ENCODE peak calls at places on chromosomes 16 and 17, in eight cellular contexts. H is chondrocyte; C is NCI-H774; U is stimulated activated CD8-positive, alpha-beta memory T cell treated with anti-CD3 and anti-CD28 coated beads, Interleukin-15, amount 100 ng/mL, for 24 hours; T is T-cell; W is head of caudate nucleus; L is AG04449; Q is activated T-cell treated with anti-CD3 and anti-CD28 coated beads, Interleukin-2, amount 50 U/mL, for 4 hours. A is an unnamed sample.

GRCh38 chr16:78504391-78504945 is 405.0 kb downstream of the WWOX start:
- DNase-seq in L (no peak), T (no peak), C (no peak), H (no peak), W (no peak), Q (no peak), U (no peak), A (no peak)

GRCh38 chr16:83952587-83952939 is 477 bp upstream of the OSGIN1 start:
- DNase-seq in U (no peak), T (no peak), Q (no peak), L (no peak), W (no peak), H (no peak), C (no peak), A (peak)

GRCh38 chr16:31421587-31421986 is 6.6 kb downstream of the COX6A2 start:
- DNase-seq in L (no peak), H (peak), W (no peak), U (no peak), C (no peak), Q (peak), T (peak), A (no peak)

GRCh38 chr16:88631384-88631783 is 7.0 kb upstream of the IL17C start:
- DNase-seq in C (no peak), U (no peak), L (no peak), W (no peak), H (no peak), T (no peak), Q (no peak), A (no peak)

GRCh38 chr17:46061435-46061834 is 62.4 kb downstream of the STH start:
- DNase-seq in C (no peak), T (no peak), H (no peak), Q (no peak), W (no peak), L (no peak), U (no peak), A (no peak)

GRCh38 chr17:66466933-66467367 is 164.5 kb downstream of the PRKCA start:
- DNase-seq in T (no peak), Q (no peak), L (peak), H (no peak), W (no peak), U (no peak), C (no peak), A (peak)

GRCh38 chr16:89720520-89720858 is 209 bp downstream of the VPS9D1 start:
- DNase-seq in C (no peak), U (no peak), W (peak), Q (peak), H (no peak), T (no peak), L (no peak), A (no peak)

GRCh38 chr16:52191533-52192134 is 355.3 kb downstream of the TOX3 start:
- DNase-seq in C (peak), U (peak), Q (peak), T (no peak), H (no peak), L (peak), W (peak), A (peak)

A was measured in astrocyte.